ENCODE peak calls at places on chromosomes 5 and 9, in six cellular contexts. N is stimulated activated CD4-positive, alpha-beta T cell treated with anti-CD3 and anti-CD28 coated beads, Interleukin-1b, Interleukin-23, amount 100 ng/mL, for 1 hour; M is hippocampal formation; D is fibroblast of mammary gland; T is EH; U is left colon. R is an unnamed sample.
A peak's percentile ranks its signal among the peaks of the same experiment; 100 is the strongest.

GRCh38 chr9:105024529-105024928 is 96.6 kb upstream of the ABCA1 start:
- DNase-seq in M (no peak), T (no peak), U (no peak), N (no peak), D (no peak), R (no peak)

GRCh38 chr9:134366223-134367031 is 40.2 kb downstream of the RXRA start:
- DNase-seq in N (no peak), T (peak; percentile 94), M (peak; percentile 87), D (peak; percentile 88), U (peak; percentile 95), R (no peak)

GRCh38 chr5:181281077-181281983 is 20.4 kb upstream of the TRIM52 start:
- DNase-seq in U (no peak), T (no peak), M (no peak), N (no peak), D (no peak), R (no peak)

GRCh38 chr5:41465493-41466171 is 44.8 kb downstream of the PLCXD3 start:
- DNase-seq in T (peak; percentile 8), U (no peak), N (no peak), D (peak; percentile 58), M (no peak), R (peak; percentile 32)

GRCh38 chr9:89542461-89543021 is 44.6 kb upstream of the SEMA4D start:
- DNase-seq in D (no peak), T (peak; percentile 15), U (no peak), N (no peak), M (peak; percentile 79), R (no peak)

GRCh38 chr9:93586290-93587057 is 10.1 kb downstream of the PHF2 start:
- DNase-seq in D (no peak), M (no peak), N (no peak), U (no peak), T (no peak), R (no peak)

GRCh38 chr9:7079051-7079450 is 321.3 kb downstream of the KDM4C start:
- DNase-seq in M (no peak), N (no peak), D (no peak), U (no peak), T (no peak), R (no peak)

GRCh38 chr9:2872941-2873323 is 29.0 kb upstream of the PUM3 start:
- DNase-seq in D (no peak), U (no peak), M (no peak), T (no peak), N (no peak), R (no peak)

GRCh38 chr5:909086-909485 is 16.4 kb downstream of the TRIP13 start:
- DNase-seq in M (no peak), T (no peak), U (no peak), D (no peak), N (no peak), R (no peak)

GRCh38 chr5:140108093-140109049 is 5.5 kb upstream of the PURA start:
- DNase-seq in M (peak; percentile 36), U (peak; percentile 51), T (peak; percentile 31), D (no peak), N (no peak), R (no peak)

GRCh38 chr9:124499214-124499613 is 8.0 kb downstream of the NR5A1 start:
- DNase-seq in M (no peak), N (no peak), T (no peak), D (no peak), U (no peak), R (no peak)

GRCh38 chr5:87526131-87526530 is 113.4 kb upstream of the CCNH start:
- DNase-seq in N (no peak), T (no peak), M (no peak), U (no peak), D (no peak), R (peak; percentile 1)

GRCh38 chr9:22855956-22856355 is 409.3 kb downstream of the DMRTA1 start:
- DNase-seq in T (no peak), N (no peak), U (no peak), D (no peak), M (no peak), R (no peak)

GRCh38 chr5:109487753-109488420 is 78.1 kb upstream of the PJA2 start:
- DNase-seq in T (no peak), U (no peak), D (no peak), M (no peak), N (no peak), R (no peak)

GRCh38 chr9:76989501-76989900 is 30.0 kb upstream of the FOXB2 start:
- DNase-seq in D (no peak), T (no peak), U (no peak), M (peak; percentile 6), N (no peak), R (no peak)

GRCh38 chr9:32716955-32717354 is 66.4 kb upstream of the TMEM215 start:
- DNase-seq in T (no peak), N (no peak), D (no peak), U (no peak), M (no peak), R (no peak)

GRCh38 chr5:117463836-117464235 is 889.2 kb upstream of the SEMA6A start:
- DNase-seq in M (no peak), U (no peak), T (no peak), D (no peak), N (no peak), R (peak; percentile 83)

GRCh38 chr5:32551865-32552264 is 33.5 kb upstream of the SUB1 start:
- DNase-seq in M (no peak), D (no peak), T (no peak), U (no peak), N (no peak), R (no peak)

GRCh38 chr9:108921200-108921599 is 12.7 kb downstream of the ELP1 start:
- DNase-seq in D (no peak), U (no peak), T (no peak), N (no peak), M (no peak), R (no peak)

GRCh38 chr5:18119156-18119785 is 485.0 kb downstream of the TAF11L14 start:
- DNase-seq in T (no peak), U (no peak), M (no peak), N (no peak), D (no peak), R (no peak)

GRCh38 chr9:32399110-32399815 is 14.8 kb downstream of the ACO1 start:
- DNase-seq in M (no peak), U (no peak), D (peak; percentile 26), T (no peak), N (no peak), R (peak; percentile 18)

GRCh38 chr5:177404641-177405134 is 4.2 kb upstream of the PFN3 start:
- DNase-seq in T (no peak), N (no peak), D (no peak), M (no peak), U (no peak), R (no peak)

GRCh38 chr5:14580037-14581034 is 1.3 kb upstream of the OTULINL start:
- DNase-seq in T (peak; percentile 96), D (no peak), N (no peak), M (no peak), U (peak; percentile 56), R (no peak)

GRCh38 chr9:72998363-72998762 is 45.5 kb upstream of the ALDH1A1 start:
- DNase-seq in D (no peak), T (no peak), N (no peak), U (no peak), M (no peak), R (no peak)

GRCh38 chr9:31304576-31304975 is 1079.9 kb upstream of the ACO1 start:
- DNase-seq in N (no peak), D (peak; percentile 61), T (no peak), U (no peak), M (no peak), R (peak; percentile 88)

GRCh38 chr9:98219794-98220370 is 27.4 kb upstream of the CORO2A start:
- DNase-seq in D (no peak), M (no peak), T (no peak), U (no peak), N (no peak), R (no peak)

GRCh38 chr5:93580387-93581100 is 475 bp downstream of the NR2F1-AS1 start:
- DNase-seq in D (peak; percentile 56), U (no peak), M (no peak), T (peak; percentile 55), N (no peak), R (peak; percentile 49)

GRCh38 chr5:122458278-122458872 is 146.3 kb downstream of the SNCAIP start:
- DNase-seq in U (no peak), D (peak; percentile 33), M (no peak), T (peak; percentile 10), N (no peak), R (peak; percentile 15)

GRCh38 chr9:7324031-7324654 is 475.4 kb downstream of the DMAC1 start:
- DNase-seq in T (peak; percentile 73), N (no peak), D (peak; percentile 53), M (no peak), U (no peak), R (peak; percentile 31)

GRCh38 chr5:180299526-180299925 is 7.6 kb upstream of the MAPK9 start:
- DNase-seq in D (no peak), N (no peak), U (no peak), T (no peak), M (no peak), R (no peak)

GRCh38 chr9:132350861-132351315 is 3.9 kb downstream of the SETX start:
- DNase-seq in M (no peak), D (peak; percentile 49), N (no peak), T (peak; percentile 15), U (no peak), R (no peak)

GRCh38 chr5:81787843-81788242 is 36.9 kb upstream of the SSBP2 start:
- DNase-seq in N (no peak), D (peak; percentile 87), T (peak; percentile 69), M (peak; percentile 31), U (peak; percentile 41), R (peak; percentile 87)

GRCh38 chr5:763998-764781 is 20.3 kb downstream of the ZDHHC11B start:
- DNase-seq in M (no peak), N (no peak), T (no peak), D (no peak), U (peak; percentile 33), R (no peak)